ENCODE peak calls at places on chromosome 7, in six cellular contexts. R is heart right ventricle, S is adipocyte, F is ovary, Q is transverse colon, I is thoracic aorta. C is an unnamed sample.

GRCh38 chr7:12588259-12588904 is 17.9 kb downstream of the SCIN start:
- DNase-seq in R (no peak), S (no peak), F (no peak), Q (no peak), I (no peak), C (no peak)

GRCh38 chr7:70913924-70914323 is 218.0 kb upstream of the GALNT17 start:
- DNase-seq in R (no peak), S (no peak), F (no peak), Q (no peak), I (no peak), C (no peak)

GRCh38 chr7:129188892-129189660 is 643 bp downstream of the SMO start:
- DNase-seq in R (no peak), S (peak; percentile 71), F (peak; percentile 52), Q (no peak), I (no peak), C (peak; percentile 27)

GRCh38 chr7:66958708-66959350 is 36.6 kb downstream of the SBDS start:
- DNase-seq in R (no peak), S (no peak), F (no peak), Q (peak; percentile 41), I (no peak), C (no peak)

GRCh38 chr7:127920787-127921438 is 110.3 kb downstream of the LRRC4 start:
- DNase-seq in R (no peak), S (peak; percentile 87), F (no peak), Q (no peak), I (no peak), C (no peak)

GRCh38 chr7:140533394-140533872 is 54.1 kb upstream of the MKRN1 start:
- DNase-seq in R (peak; percentile 38), S (no peak), F (peak; percentile 55), Q (no peak), I (no peak), C (no peak)

GRCh38 chr7:36115448-36116321 is 37.4 kb upstream of the EEPD1 start:
- DNase-seq in R (peak; percentile 36), S (peak; percentile 96), F (peak; percentile 76), Q (peak; percentile 78), I (peak; percentile 72), C (peak; percentile 77)

GRCh38 chr7:15352807-15353206 is 209.0 kb downstream of the AGMO start:
- DNase-seq in R (no peak), S (no peak), F (no peak), Q (no peak), I (no peak), C (no peak)

GRCh38 chr7:19307554-19307953 is 162.3 kb upstream of the FERD3L start:
- DNase-seq in R (no peak), S (no peak), F (no peak), Q (no peak), I (no peak), C (no peak)

GRCh38 chr7:544528-545221 is 25.0 kb upstream of the PDGFA start:
- DNase-seq in R (no peak), S (no peak), F (no peak), Q (no peak), I (no peak), C (no peak)

GRCh38 chr7:33757563-33758165 is 147.7 kb upstream of the BMPER start:
- DNase-seq in R (peak; percentile 31), S (peak; percentile 64), F (peak; percentile 22), Q (no peak), I (no peak), C (peak; percentile 67)

GRCh38 chr7:10121641-10122040 is 852.0 kb upstream of the PHF14 start:
- DNase-seq in R (peak; percentile 23), S (no peak), F (no peak), Q (no peak), I (no peak), C (no peak)

GRCh38 chr7:727104-727805 is at the start of gene PRKAR1B:
- DNase-seq in R (no peak), S (peak; percentile 60), F (peak; percentile 36), Q (peak; percentile 61), I (no peak), C (no peak)

GRCh38 chr7:15720849-15721471 is 34.5 kb upstream of the MEOX2 start:
- DNase-seq in R (peak; percentile 52), S (peak; percentile 72), F (no peak), Q (peak; percentile 32), I (no peak), C (peak; percentile 22)

GRCh38 chr7:214410-215212 is 22.2 kb downstream of the FAM20C start:
- DNase-seq in R (no peak), S (peak; percentile 38), F (no peak), Q (no peak), I (no peak), C (no peak)

GRCh38 chr7:18693826-18694225 is 198.3 kb downstream of the HDAC9 start:
- DNase-seq in R (no peak), S (peak; percentile 4), F (no peak), Q (no peak), I (no peak), C (no peak)

GRCh38 chr7:27168265-27168947 is 3.1 kb upstream of the HOXA9 start:
- DNase-seq in R (no peak), S (no peak), F (no peak), Q (no peak), I (no peak), C (peak; percentile 71)

GRCh38 chr7:46982928-46983327 is 599.0 kb downstream of the TNS3 start:
- DNase-seq in R (no peak), S (no peak), F (no peak), Q (no peak), I (no peak), C (no peak)

GRCh38 chr7:18212788-18213187 is 185.1 kb upstream of the PRPS1L1 start:
- DNase-seq in R (no peak), S (peak; percentile 95), F (no peak), Q (no peak), I (no peak), C (no peak)

GRCh38 chr7:69599879-69600764 is 1.8 kb downstream of the AUTS2 start:
- DNase-seq in R (no peak), S (peak; percentile 44), F (no peak), Q (no peak), I (no peak), C (no peak)

GRCh38 chr7:3431306-3431705 is 130.3 kb downstream of the SDK1 start:
- DNase-seq in R (no peak), S (peak; percentile 13), F (no peak), Q (no peak), I (no peak), C (no peak)

GRCh38 chr7:81244213-81244612 is 325.4 kb upstream of the SEMA3C start:
- DNase-seq in R (no peak), S (no peak), F (no peak), Q (no peak), I (no peak), C (no peak)

GRCh38 chr7:21972397-21972784 is 26.7 kb upstream of the CDCA7L start:
- DNase-seq in R (no peak), S (no peak), F (no peak), Q (no peak), I (no peak), C (no peak)

DNA sequence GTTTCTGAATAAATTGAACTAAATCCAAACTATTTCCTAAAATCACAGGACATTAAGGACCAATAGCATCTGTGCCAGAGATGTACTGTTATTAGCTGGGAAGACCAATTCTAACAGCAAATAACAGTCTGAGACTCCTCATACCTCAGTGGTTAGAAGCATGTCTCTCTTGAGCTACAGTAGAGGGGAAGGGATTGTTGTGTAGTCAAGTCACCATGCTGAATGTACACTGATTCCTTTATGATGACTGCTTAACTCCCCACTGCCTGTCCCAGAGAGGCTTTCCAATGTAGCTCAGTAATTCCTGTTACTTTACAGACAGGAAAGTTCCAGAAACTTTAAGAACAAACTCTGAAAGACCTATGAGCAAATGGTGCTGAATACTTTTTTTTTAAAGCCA is 13.9 kb downstream of the MEST start:
- DNase-seq in R (no peak), S (peak; percentile 23), F (no peak), Q (no peak), I (no peak), C (no peak)
- H3K36me3 ChIP-seq in R (peaks cover 14% of the 10 kb centered on the region), S (peaks cover 90% of the 10 kb centered on the region), F (no peaks in the 10 kb centered on the region), Q (no peaks in the 10 kb centered on the region), I (peaks cover 4% of the 10 kb centered on the region), C (no peaks in the 10 kb centered on the region)

DNA sequence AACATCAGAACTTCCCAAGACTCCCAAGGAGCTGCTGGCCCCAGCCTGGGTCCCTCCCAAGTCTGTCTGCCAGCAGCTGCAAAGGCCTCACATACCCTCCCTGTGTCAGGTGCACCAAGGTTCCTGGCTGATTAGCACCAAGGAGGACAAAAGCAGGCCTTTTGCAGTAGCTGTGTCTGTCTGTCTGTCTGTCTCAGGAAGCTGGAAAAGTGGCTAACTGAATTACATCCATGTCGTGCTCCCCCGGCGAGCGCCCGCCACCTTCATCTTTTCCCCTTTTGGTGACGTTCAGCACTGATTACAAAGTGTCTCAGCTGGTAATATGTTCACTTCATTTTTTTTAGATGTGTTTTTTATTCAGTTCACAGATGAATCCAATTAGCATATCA is 536.3 kb downstream of the PTPRN2 start:
- DNase-seq in R (no peak), S (no peak), F (no peak), Q (no peak), I (no peak), C (no peak)
- H3K9me3 ChIP-seq in R (no peaks in the 10 kb centered on the region), S (no peaks in the 10 kb centered on the region), F (no peaks in the 10 kb centered on the region), Q (no peaks in the 10 kb centered on the region), I (no peaks in the 10 kb centered on the region), C (no peaks in the 10 kb centered on the region)

GRCh38 chr7:116709336-116709735 is 37.3 kb downstream of the MET start:
- DNase-seq in R (no peak), S (no peak), F (no peak), Q (no peak), I (no peak), C (no peak)
- H3K36me3 ChIP-seq in R (no peaks in the 10 kb centered on the region), S (no peaks in the 10 kb centered on the region), F (no peaks in the 10 kb centered on the region), Q (no peaks in the 10 kb centered on the region), I (no peaks in the 10 kb centered on the region), C (no peaks in the 10 kb centered on the region)

DNA sequence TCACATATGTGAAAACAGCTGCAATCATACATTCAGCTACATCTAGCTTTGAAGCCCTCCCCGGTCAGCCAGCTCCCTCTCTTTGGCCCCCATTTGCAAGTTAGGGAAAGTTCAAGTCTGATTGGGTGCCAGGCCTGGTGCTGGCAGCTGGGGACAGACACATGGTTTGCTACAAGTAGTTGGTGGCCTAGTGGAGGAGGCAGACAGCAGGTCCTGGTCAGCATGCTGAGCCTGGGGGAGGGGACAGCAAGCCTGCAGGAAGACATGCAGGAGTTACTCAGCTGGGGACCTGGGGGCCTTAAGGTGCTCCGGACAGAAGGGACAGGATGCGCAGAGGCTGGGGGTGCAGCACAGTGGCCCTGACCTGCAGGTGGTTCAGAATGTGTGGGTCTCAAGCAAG is 956.9 kb upstream of the ZNF722 start:
- DNase-seq in R (no peak), S (no peak), F (no peak), Q (no peak), I (no peak), C (no peak)
- H3K9me3 ChIP-seq in R (peaks cover 5% of the 10 kb centered on the region), S (peaks cover 21% of the 10 kb centered on the region), F (no peaks in the 10 kb centered on the region), Q (no peaks in the 10 kb centered on the region), I (no peaks in the 10 kb centered on the region), C (no peaks in the 10 kb centered on the region)

DNA sequence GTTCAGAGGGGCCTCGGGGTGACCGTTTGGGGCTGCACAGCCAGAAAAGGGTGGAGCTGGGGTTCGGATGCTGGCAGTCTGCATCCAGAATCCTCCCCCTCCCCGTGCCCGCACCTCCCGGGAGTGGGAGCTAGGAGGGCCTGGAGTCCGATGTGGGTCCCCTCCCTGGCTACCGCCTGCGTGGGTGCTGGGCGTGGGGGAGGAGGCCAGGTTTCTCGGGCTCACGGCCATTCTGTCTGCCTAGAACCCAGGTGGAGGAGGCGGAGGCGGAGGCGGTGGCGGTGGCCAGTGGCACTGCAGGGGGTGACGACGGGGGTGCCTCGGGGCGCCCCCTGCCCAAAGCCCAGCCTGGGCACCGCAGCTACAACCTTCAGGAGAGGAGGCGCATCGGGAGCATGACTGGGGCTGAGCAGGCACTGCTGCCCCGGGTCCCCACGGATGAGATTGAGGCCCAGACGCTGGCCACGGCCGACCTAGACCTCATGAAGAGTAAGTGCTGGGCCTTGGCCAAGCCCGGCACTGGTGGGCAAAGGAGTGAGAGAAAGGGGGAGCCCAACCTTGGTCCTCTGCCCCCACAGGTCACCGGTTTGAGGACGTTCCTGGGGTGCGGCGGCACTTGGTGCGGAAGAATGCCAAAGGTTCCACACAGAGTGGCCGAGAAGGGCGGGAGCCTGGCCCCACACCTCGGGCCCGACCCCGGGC is 7.0 kb downstream of the SLC4A2 start:
- DNase-seq in R (no peak), S (no peak), F (no peak), Q (no peak), I (no peak), C (no peak)
- H3K36me3 ChIP-seq in R (peaks cover 17% of the 10 kb centered on the region), S (peaks cover 65% of the 10 kb centered on the region), F (no peaks in the 10 kb centered on the region), Q (no peaks in the 10 kb centered on the region), I (peaks cover 54% of the 10 kb centered on the region), C (no peaks in the 10 kb centered on the region)